ENCODE peak calls at places on chromosomes 1 and 21, in seven cellular contexts. I is H9, E is IMR-90, G is mesenchymal stem cell, U is trophoblast cell, A is neuronal stem cell, M is H1. R is an unnamed sample.

GRCh38 chr1:207698822-207699483 is 52.9 kb upstream of the CD46 start:
- DNase-seq in I (peak), E (peak), G (peak), U (peak), A (peak), M (peak), R (peak)

GRCh38 chr1:207188901-207189300 is 84.9 kb downstream of the C4BPA start:
- DNase-seq in I (no peak), E (no peak), G (no peak), U (no peak), A (no peak), M (no peak), R (no peak)

GRCh38 chr1:109530457-109531204 is 9.0 kb upstream of the GPR61 start:
- DNase-seq in I (no peak), E (no peak), G (no peak), U (no peak), A (no peak), M (no peak), R (no peak)

GRCh38 chr1:237470712-237471310 is 419.9 kb downstream of the ZP4 start:
- DNase-seq in I (peak), E (no peak), G (no peak), U (no peak), A (no peak), M (no peak), R (peak)

GRCh38 chr1:20964540-20965484 is 177.7 kb upstream of the HP1BP3 start:
- DNase-seq in I (no peak), E (no peak), G (no peak), U (no peak), A (no peak), M (no peak), R (peak)

GRCh38 chr1:2283991-2284895 is 56.1 kb downstream of the SKI start:
- DNase-seq in I (no peak), E (no peak), G (no peak), U (peak), A (no peak), M (no peak), R (no peak)

GRCh38 chr1:82108843-82109242 is 308.1 kb downstream of the ADGRL2 start:
- DNase-seq in I (no peak), E (no peak), G (no peak), U (no peak), A (no peak), M (no peak), R (no peak)

GRCh38 chr1:186763107-186763506 is 65.6 kb upstream of the PLA2G4A start:
- DNase-seq in I (no peak), E (peak), G (peak), U (peak), A (no peak), M (no peak), R (peak)

GRCh38 chr1:178639326-178639725 is 85.7 kb upstream of the RALGPS2 start:
- DNase-seq in I (no peak), E (peak), G (no peak), U (no peak), A (no peak), M (no peak), R (no peak)

GRCh38 chr1:179921981-179922380 is 32.6 kb upstream of the CEP350 start:
- DNase-seq in I (no peak), E (peak), G (no peak), U (no peak), A (no peak), M (no peak), R (peak)

GRCh38 chr1:226696552-226696951 is 42.5 kb downstream of the ITPKB start:
- DNase-seq in I (no peak), E (peak), G (peak), U (no peak), A (no peak), M (no peak), R (no peak)

GRCh38 chr1:161763522-161764098 is 2.5 kb upstream of the ATF6 start:
- DNase-seq in I (no peak), E (no peak), G (peak), U (peak), A (no peak), M (no peak), R (peak)

GRCh38 chr1:45346473-45346872 is 6.2 kb upstream of the MUTYH start:
- DNase-seq in I (no peak), E (no peak), G (no peak), U (no peak), A (no peak), M (no peak), R (no peak)

GRCh38 chr1:206850401-206850800 is 15.0 kb upstream of the IL20 start:
- DNase-seq in I (no peak), E (no peak), G (no peak), U (no peak), A (no peak), M (no peak), R (no peak)

GRCh38 chr1:53122194-53122846 is 20.1 kb downstream of the SLC1A7 start:
- DNase-seq in I (no peak), E (peak), G (peak), U (peak), A (no peak), M (no peak), R (no peak)

GRCh38 chr1:41713557-41714327 is 205.0 kb downstream of the HIVEP3 start:
- DNase-seq in I (no peak), E (peak), G (peak), U (no peak), A (no peak), M (peak), R (peak)

GRCh38 chr1:230905733-230906132 is 37.4 kb upstream of the C1orf198 start:
- DNase-seq in I (no peak), E (peak), G (peak), U (no peak), A (no peak), M (no peak), R (no peak)

GRCh38 chr1:197736689-197737088 is 38.6 kb downstream of the DENND1B start:
- DNase-seq in I (no peak), E (peak), G (no peak), U (peak), A (no peak), M (no peak), R (no peak)

GRCh38 chr1:231161711-231162299 is at the start of gene TRIM67:
- DNase-seq in I (peak), E (no peak), G (peak), U (peak), A (no peak), M (no peak), R (peak)

GRCh38 chr1:112625696-112626095 is 6.1 kb downstream of the CAPZA1 start:
- DNase-seq in I (no peak), E (no peak), G (peak), U (peak), A (no peak), M (no peak), R (no peak)

GRCh38 chr1:20597650-20598049 is 8.8 kb downstream of the CDA start:
- DNase-seq in I (no peak), E (no peak), G (no peak), U (no peak), A (no peak), M (no peak), R (no peak)

DNA sequence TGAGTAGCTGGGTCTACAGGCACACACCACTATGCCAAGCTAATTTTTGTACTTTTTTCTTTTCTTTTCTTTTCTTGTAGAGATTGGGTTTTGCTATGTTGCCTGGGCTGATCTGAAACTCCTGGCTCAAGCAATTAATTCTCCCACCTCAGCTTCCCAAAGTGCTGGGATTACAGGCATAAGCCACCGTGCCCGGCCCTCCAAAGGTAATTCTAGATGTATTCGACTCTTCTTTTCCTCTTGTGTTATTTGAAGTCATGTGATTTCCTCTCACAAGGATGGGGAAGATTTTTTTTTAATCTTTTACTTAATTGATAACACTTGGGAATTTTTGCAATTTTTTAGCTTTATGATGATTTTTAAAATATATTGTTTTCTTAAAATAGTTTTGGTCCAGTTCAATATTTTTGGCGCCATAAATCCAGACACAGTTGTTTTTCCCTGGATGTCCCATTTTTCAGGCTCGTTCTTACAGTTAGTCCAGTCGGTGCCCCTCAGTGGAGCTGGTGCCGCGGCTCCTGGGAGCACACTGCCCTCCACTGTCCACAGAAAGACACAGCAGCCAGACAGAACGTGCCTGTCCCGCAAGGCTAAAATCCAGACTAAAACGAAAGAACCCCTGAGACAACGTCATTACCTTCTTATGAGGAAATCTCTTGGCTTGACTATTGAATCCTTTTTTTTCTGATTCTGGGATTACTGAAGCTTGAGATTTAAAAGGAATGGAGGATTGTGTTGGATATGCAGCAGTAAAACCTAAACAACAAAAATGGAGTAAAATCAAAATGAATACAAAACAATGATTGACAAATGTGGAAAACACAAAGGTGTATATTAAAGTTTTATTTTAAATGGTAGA is 22.4 kb downstream of the STPG1 start:
- DNase-seq in I (peak), E (peak), G (peak), U (peak), A (peak), M (no peak), R (peak)
- H3K4ac ChIP-seq in I (no peak), E (no peak), G (no peak), U (no peak), A (no peak), M (no peak), R (no peak)

DNA sequence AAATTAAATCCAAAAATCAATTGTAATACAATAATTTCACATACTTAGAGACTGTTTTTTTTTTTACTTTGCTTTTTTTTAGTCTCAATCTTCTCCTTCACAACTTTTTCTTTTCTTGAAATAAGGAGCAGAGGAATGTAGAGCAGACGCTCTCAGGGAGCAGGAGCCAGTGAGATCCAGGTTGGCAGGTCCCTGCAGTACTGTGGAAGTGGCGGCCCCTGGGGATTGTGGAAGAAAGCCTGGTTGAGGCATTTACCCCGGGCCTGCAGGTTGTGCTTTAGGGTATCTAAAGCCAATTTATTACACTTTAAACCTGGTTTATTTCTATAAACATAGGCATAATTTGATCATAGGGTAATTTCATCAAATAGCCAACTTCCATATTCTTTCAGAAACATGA is 748 bp upstream of the OR2AJ1 start:
- DNase-seq in I (no peak), E (no peak), G (no peak), U (no peak), A (no peak), M (no peak), R (peak)
- H3K4ac ChIP-seq in I (no peak), E (no peak), G (no peak), U (no peak), A (no peak), M (no peak), R (no peak)

DNA sequence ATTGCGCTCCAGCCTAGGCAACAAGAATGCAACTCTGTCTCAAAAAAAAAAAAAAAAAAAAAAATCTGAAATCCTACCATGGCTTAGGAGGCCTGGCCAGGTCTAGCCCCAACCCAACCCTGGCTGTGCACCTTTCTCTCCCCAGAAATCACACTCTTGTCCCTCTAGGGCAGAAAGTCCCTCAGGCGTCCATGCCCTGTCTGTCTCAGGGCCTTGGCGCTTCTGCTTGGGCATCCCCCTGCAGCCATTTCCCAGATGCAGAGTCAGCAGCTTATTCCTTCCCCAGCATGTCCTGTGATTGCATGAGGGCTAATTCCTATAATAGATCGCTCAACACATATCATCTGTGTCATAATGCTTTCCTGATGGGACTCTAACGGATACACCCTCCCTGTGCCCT is 57.3 kb upstream of the PCP4 start:
- DNase-seq in I (no peak), E (no peak), G (no peak), U (peak), A (no peak), M (no peak), R (no peak)
- H3K4ac ChIP-seq in I (no peak), E (no peak), G (no peak), U (no peak), A (no peak), M (no peak), R (no peak)

GRCh38 chr1:30908446-30908885 is at the start of gene SDC3:
- DNase-seq in I (no peak), E (no peak), G (no peak), U (peak), A (no peak), M (no peak), R (no peak)

GRCh38 chr1:30906631-30907389 is 1.7 kb downstream of the SDC3 start:
- DNase-seq in I (no peak), E (no peak), G (no peak), U (no peak), A (no peak), M (no peak), R (no peak)

GRCh38 chr1:30907641-30908445 is 715 bp downstream of the SDC3 start:
- DNase-seq in I (peak), E (no peak), G (no peak), U (no peak), A (no peak), M (no peak), R (no peak)

GRCh38 chr1:30905898-30906620 is 2.5 kb downstream of the SDC3 start:
- DNase-seq in I (no peak), E (no peak), G (no peak), U (no peak), A (no peak), M (no peak), R (no peak)

DNA sequence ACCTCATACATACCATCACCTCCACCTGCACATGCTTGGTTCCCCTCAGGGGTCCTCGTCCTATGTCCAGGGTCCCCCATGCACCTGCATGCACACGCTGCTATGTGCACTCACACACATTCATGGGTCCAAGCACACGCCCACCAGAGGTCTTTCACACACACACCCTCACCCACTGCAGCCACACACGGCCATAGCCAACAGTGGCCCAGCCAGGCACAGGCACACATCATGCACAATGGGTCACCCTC is 1.2 kb downstream of the SDC3 start:
- DNase-seq in I (no peak), E (no peak), G (no peak), U (no peak), A (no peak), M (no peak), R (no peak)
- H3K4ac ChIP-seq in I (no peak), E (peak), G (no peak), U (no peak), A (peak), M (no peak), R (no peak)

DNA sequence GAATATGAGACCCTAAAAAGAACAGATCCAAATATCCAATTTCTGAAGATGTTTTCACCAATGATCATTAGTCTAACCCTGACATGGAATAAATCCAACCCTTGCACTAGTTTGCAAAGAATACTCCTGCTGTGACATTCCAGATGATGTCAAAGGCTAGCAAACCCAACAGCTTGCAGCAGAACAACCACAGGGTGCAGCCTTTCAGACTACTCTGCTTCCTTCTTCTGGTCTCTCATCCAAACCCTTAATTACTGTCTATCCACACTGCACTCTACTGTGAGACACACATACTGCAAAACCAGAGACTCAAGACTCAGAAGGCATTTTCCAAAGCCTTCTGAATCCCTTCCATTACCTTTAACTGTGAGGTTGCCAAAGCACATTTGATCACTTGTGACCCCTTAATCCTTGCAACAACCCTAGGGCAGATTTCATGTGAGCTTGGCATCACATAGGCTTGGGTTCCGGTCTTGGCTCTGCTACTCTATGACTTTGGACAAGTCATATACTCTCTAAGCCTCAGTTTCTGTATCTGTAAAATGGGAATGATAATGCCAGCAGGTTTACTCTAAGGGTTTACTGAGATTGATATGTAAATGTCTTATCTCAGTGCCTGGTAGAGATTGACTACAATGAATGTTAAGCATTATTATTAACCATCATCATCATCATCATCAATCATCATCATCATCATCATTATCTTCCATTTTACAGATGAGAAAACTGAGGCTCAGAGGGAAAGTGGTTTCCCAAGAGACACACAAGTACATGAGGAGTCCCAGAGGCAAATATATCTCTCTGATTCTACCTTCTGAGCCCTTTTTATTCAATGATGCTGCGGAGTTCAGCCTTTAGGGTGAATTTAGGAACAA is 94.5 kb downstream of the SYF2 start:
- DNase-seq in I (no peak), E (no peak), G (no peak), U (no peak), A (no peak), M (no peak), R (no peak)
- H3K4ac ChIP-seq in I (no peak), E (no peak), G (no peak), U (no peak), A (no peak), M (no peak), R (no peak)

GRCh38 chr1:229339520-229339919 is 3.3 kb downstream of the CCSAP start:
- DNase-seq in I (no peak), E (no peak), G (peak), U (peak), A (no peak), M (no peak), R (no peak)
- H3K4ac ChIP-seq in I (no peak), E (no peak), G (no peak), U (peak), A (no peak), M (no peak), R (no peak)

DNA sequence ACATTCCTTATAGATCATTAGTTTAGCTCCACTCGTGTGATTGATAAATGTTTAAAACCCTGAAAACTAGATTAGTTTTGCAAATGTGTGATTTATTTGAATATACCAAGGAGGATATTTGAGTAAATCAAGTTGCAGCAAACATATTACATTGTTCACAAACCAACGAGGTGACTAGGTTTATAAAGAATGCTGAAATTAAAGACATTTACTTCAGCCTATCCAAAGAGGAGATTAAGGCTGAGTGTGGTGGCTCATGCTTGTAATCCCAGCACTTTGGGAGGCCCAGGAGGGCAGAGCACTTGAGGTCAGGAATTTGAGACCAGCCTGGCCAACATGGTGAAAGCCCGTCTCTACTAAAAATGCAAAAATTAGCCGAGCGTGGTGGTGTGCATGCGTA is 34.1 kb downstream of the VTCN1 start:
- DNase-seq in I (no peak), E (peak), G (no peak), U (no peak), A (no peak), M (no peak), R (no peak)
- H3K4ac ChIP-seq in I (no peak), E (no peak), G (no peak), U (no peak), A (no peak), M (no peak), R (no peak)

GRCh38 chr1:188611432-188611831 is 1782.7 kb downstream of the PLA2G4A start:
- DNase-seq in I (no peak), E (no peak), G (no peak), U (no peak), A (no peak), M (no peak), R (no peak)
- H3K4ac ChIP-seq in I (no peak), E (no peak), G (no peak), U (no peak), A (no peak), M (no peak), R (no peak)

GRCh38 chr1:46684670-46685069 is 13.0 kb downstream of the TEX38 start:
- DNase-seq in I (no peak), E (no peak), G (no peak), U (no peak), A (no peak), M (no peak), R (no peak)

GRCh38 chr1:46687095-46687659 is 15.5 kb downstream of the TEX38 start:
- DNase-seq in I (no peak), E (peak), G (no peak), U (no peak), A (no peak), M (no peak), R (no peak)

GRCh38 chr1:46687910-46688509 is 16.4 kb downstream of the TEX38 start:
- DNase-seq in I (no peak), E (no peak), G (no peak), U (no peak), A (no peak), M (no peak), R (no peak)

GRCh38 chr1:46689326-46689725 is 17.7 kb downstream of the TEX38 start:
- DNase-seq in I (no peak), E (no peak), G (no peak), U (peak), A (no peak), M (no peak), R (peak)

GRCh38 chr1:46686255-46686654 is 14.6 kb downstream of the TEX38 start:
- DNase-seq in I (no peak), E (no peak), G (no peak), U (no peak), A (no peak), M (no peak), R (no peak)
- H3K4ac ChIP-seq in I (no peak), E (no peak), G (no peak), U (no peak), A (no peak), M (no peak), R (no peak)